ENCODE peak calls at places on chromosomes 12 and 14, in seven cellular contexts. M is left ventricle myocardium inferior, R is fibroblast of gingiva, G is renal cortical epithelial cell, A is cardiac septum, I is KG1, Y is substantia nigra. J is an unnamed sample.

GRCh38 chr14:58100735-58101368 is 51.2 kb downstream of the ARMH4 start:
- DNase-seq in M (no peak), R (no peak), G (no peak), A (no peak), I (no peak), Y (no peak), J (peak)

GRCh38 chr14:67515386-67516079 is 17.6 kb upstream of the PLEKHH1 start:
- DNase-seq in M (no peak), R (no peak), G (no peak), A (no peak), I (no peak), Y (no peak), J (no peak)

GRCh38 chr12:105522166-105522825 is 191.8 kb downstream of the C12orf75 start:
- DNase-seq in M (no peak), R (no peak), G (no peak), A (no peak), I (no peak), Y (no peak), J (peak)

GRCh38 chr14:50320279-50320678 is 8.2 kb downstream of the DMAC2L start:
- DNase-seq in M (no peak), R (peak), G (peak), A (no peak), I (no peak), Y (no peak), J (peak)

GRCh38 chr14:93708311-93708734 is 80.0 kb downstream of the PRIMA1 start:
- DNase-seq in M (no peak), R (no peak), G (no peak), A (no peak), I (no peak), Y (no peak), J (no peak)

GRCh38 chr14:61535032-61535431 is 160.3 kb upstream of the HIF1A start:
- DNase-seq in M (no peak), R (no peak), G (no peak), A (no peak), I (no peak), Y (no peak), J (no peak)

GRCh38 chr12:27711957-27712356 is 1.3 kb downstream of the MRPS35 start:
- DNase-seq in M (no peak), R (no peak), G (no peak), A (no peak), I (no peak), Y (no peak), J (no peak)

GRCh38 chr12:48883305-48884171 is 17.9 kb upstream of the RND1 start:
- DNase-seq in M (no peak), R (no peak), G (no peak), A (no peak), I (no peak), Y (no peak), J (peak)

GRCh38 chr14:104864267-104865068 is 600 bp upstream of the CEP170B start:
- DNase-seq in M (peak), R (no peak), G (peak), A (no peak), I (no peak), Y (no peak), J (no peak)

GRCh38 chr14:99632410-99633035 is 12.4 kb upstream of the HHIPL1 start:
- DNase-seq in M (no peak), R (no peak), G (no peak), A (no peak), I (no peak), Y (no peak), J (no peak)

GRCh38 chr14:79567306-79567705 is 644.0 kb downstream of the DIO2 start:
- DNase-seq in M (no peak), R (no peak), G (no peak), A (no peak), I (no peak), Y (no peak), J (no peak)

GRCh38 chr14:91284791-91285548 is 40.5 kb upstream of the GPR68 start:
- DNase-seq in M (no peak), R (no peak), G (no peak), A (no peak), I (no peak), Y (no peak), J (no peak)

GRCh38 chr14:22829661-22830328 is at the start of gene MRPL52:
- DNase-seq in M (peak), R (peak), G (peak), A (peak), I (peak), Y (peak), J (peak)

GRCh38 chr12:120573560-120573959 is 7.6 kb downstream of the POP5 start:
- DNase-seq in M (no peak), R (peak), G (no peak), A (no peak), I (no peak), Y (no peak), J (no peak)

J was measured in amniotic epithelial cell.